ENCODE peak calls at places on chromosomes 6 and 20, in eight cellular contexts. One of them, this sample, is unnamed.

GRCh38 chr6:167898673-167899311 is 72.1 kb downstream of the AFDN start:
- DNase-seq in iris pigment epithelial cell: peak
- DNase-seq in lung microvascular endothelial cell: peak
- DNase-seq in cardiac muscle cell: peak
- DNase-seq in CD4-positive, CD25-positive, alpha-beta regulatory T cell: no peak
- DNase-seq in AG20443: peak
- DNase-seq in left cardiac atrium: no peak
- DNase-seq in A549: peak
- DNase-seq in this sample: peak

GRCh38 chr20:36800410-36800809 is 26.8 kb upstream of the DSN1 start:
- DNase-seq in left cardiac atrium: no peak
- DNase-seq in iris pigment epithelial cell: no peak
- DNase-seq in lung microvascular endothelial cell: no peak
- DNase-seq in A549: no peak
- DNase-seq in CD4-positive, CD25-positive, alpha-beta regulatory T cell: no peak
- DNase-seq in cardiac muscle cell: no peak
- DNase-seq in AG20443: no peak
- DNase-seq in this sample: no peak

GRCh38 chr6:69774740-69775350 is 22.0 kb downstream of the LMBRD1 start:
- DNase-seq in cardiac muscle cell: no peak
- DNase-seq in iris pigment epithelial cell: no peak
- DNase-seq in A549: no peak
- DNase-seq in AG20443: no peak
- DNase-seq in CD4-positive, CD25-positive, alpha-beta regulatory T cell: no peak
- DNase-seq in left cardiac atrium: no peak
- DNase-seq in lung microvascular endothelial cell: no peak
- DNase-seq in this sample: no peak

GRCh38 chr6:74368746-74369145 is 672.7 kb downstream of the CD109 start:
- DNase-seq in cardiac muscle cell: no peak
- DNase-seq in AG20443: no peak
- DNase-seq in A549: no peak
- DNase-seq in iris pigment epithelial cell: peak
- DNase-seq in left cardiac atrium: no peak
- DNase-seq in lung microvascular endothelial cell: no peak
- DNase-seq in CD4-positive, CD25-positive, alpha-beta regulatory T cell: no peak
- DNase-seq in this sample: no peak

GRCh38 chr20:23349338-23350006 is 1.1 kb upstream of the NXT1 start:
- DNase-seq in cardiac muscle cell: peak
- DNase-seq in AG20443: no peak
- DNase-seq in lung microvascular endothelial cell: no peak
- DNase-seq in A549: peak
- DNase-seq in left cardiac atrium: no peak
- DNase-seq in CD4-positive, CD25-positive, alpha-beta regulatory T cell: no peak
- DNase-seq in iris pigment epithelial cell: no peak
- DNase-seq in this sample: no peak

GRCh38 chr20:36336204-36336603 is 30.1 kb downstream of the DLGAP4 start:
- DNase-seq in left cardiac atrium: no peak
- DNase-seq in cardiac muscle cell: no peak
- DNase-seq in iris pigment epithelial cell: no peak
- DNase-seq in lung microvascular endothelial cell: no peak
- DNase-seq in AG20443: no peak
- DNase-seq in A549: no peak
- DNase-seq in CD4-positive, CD25-positive, alpha-beta regulatory T cell: no peak
- DNase-seq in this sample: no peak

GRCh38 chr6:328924-329323 is 36.6 kb downstream of the DUSP22 start:
- DNase-seq in lung microvascular endothelial cell: no peak
- DNase-seq in A549: no peak
- DNase-seq in iris pigment epithelial cell: no peak
- DNase-seq in CD4-positive, CD25-positive, alpha-beta regulatory T cell: no peak
- DNase-seq in left cardiac atrium: no peak
- DNase-seq in cardiac muscle cell: no peak
- DNase-seq in AG20443: no peak
- DNase-seq in this sample: peak

GRCh38 chr6:26568601-26569432 is 27.9 kb upstream of the ABT1 start:
- DNase-seq in CD4-positive, CD25-positive, alpha-beta regulatory T cell: peak
- DNase-seq in AG20443: peak
- DNase-seq in A549: no peak
- DNase-seq in lung microvascular endothelial cell: peak
- DNase-seq in left cardiac atrium: peak
- DNase-seq in cardiac muscle cell: peak
- DNase-seq in iris pigment epithelial cell: peak
- DNase-seq in this sample: peak

GRCh38 chr20:50220894-50221266 is 30.2 kb downstream of the CEBPB start:
- DNase-seq in CD4-positive, CD25-positive, alpha-beta regulatory T cell: no peak
- DNase-seq in left cardiac atrium: no peak
- DNase-seq in lung microvascular endothelial cell: no peak
- DNase-seq in A549: no peak
- DNase-seq in iris pigment epithelial cell: no peak
- DNase-seq in cardiac muscle cell: no peak
- DNase-seq in AG20443: no peak
- DNase-seq in this sample: no peak

GRCh38 chr6:151322570-151322969 is 68.8 kb downstream of the ZBTB2 start:
- DNase-seq in iris pigment epithelial cell: no peak
- DNase-seq in CD4-positive, CD25-positive, alpha-beta regulatory T cell: no peak
- DNase-seq in A549: no peak
- DNase-seq in cardiac muscle cell: no peak
- DNase-seq in lung microvascular endothelial cell: no peak
- DNase-seq in left cardiac atrium: no peak
- DNase-seq in AG20443: no peak
- DNase-seq in this sample: no peak

GRCh38 chr20:17652411-17652810 is 29.6 kb downstream of the RRBP1 start:
- DNase-seq in iris pigment epithelial cell: no peak
- DNase-seq in AG20443: no peak
- DNase-seq in left cardiac atrium: peak
- DNase-seq in CD4-positive, CD25-positive, alpha-beta regulatory T cell: no peak
- DNase-seq in A549: no peak
- DNase-seq in lung microvascular endothelial cell: no peak
- DNase-seq in cardiac muscle cell: no peak
- DNase-seq in this sample: no peak

GRCh38 chr6:79430913-79431312 is 106.3 kb downstream of the LCA5 start:
- DNase-seq in A549: no peak
- DNase-seq in iris pigment epithelial cell: no peak
- DNase-seq in CD4-positive, CD25-positive, alpha-beta regulatory T cell: no peak
- DNase-seq in left cardiac atrium: no peak
- DNase-seq in AG20443: no peak
- DNase-seq in lung microvascular endothelial cell: no peak
- DNase-seq in cardiac muscle cell: no peak
- DNase-seq in this sample: no peak

GRCh38 chr6:3696525-3696924 is 55.0 kb downstream of the PXDC1 start:
- DNase-seq in lung microvascular endothelial cell: no peak
- DNase-seq in CD4-positive, CD25-positive, alpha-beta regulatory T cell: no peak
- DNase-seq in iris pigment epithelial cell: peak
- DNase-seq in AG20443: peak
- DNase-seq in left cardiac atrium: no peak
- DNase-seq in A549: no peak
- DNase-seq in cardiac muscle cell: no peak
- DNase-seq in this sample: no peak

GRCh38 chr20:57985278-57985677 is 243.2 kb downstream of the ANKRD60 start:
- DNase-seq in cardiac muscle cell: no peak
- DNase-seq in CD4-positive, CD25-positive, alpha-beta regulatory T cell: no peak
- DNase-seq in A549: no peak
- DNase-seq in iris pigment epithelial cell: no peak
- DNase-seq in AG20443: no peak
- DNase-seq in left cardiac atrium: no peak
- DNase-seq in lung microvascular endothelial cell: no peak
- DNase-seq in this sample: no peak

GRCh38 chr20:1881240-1881835 is 13.9 kb upstream of the SIRPA start:
- DNase-seq in A549: no peak
- DNase-seq in iris pigment epithelial cell: no peak
- DNase-seq in left cardiac atrium: no peak
- DNase-seq in AG20443: no peak
- DNase-seq in lung microvascular endothelial cell: peak
- DNase-seq in CD4-positive, CD25-positive, alpha-beta regulatory T cell: no peak
- DNase-seq in cardiac muscle cell: no peak
- DNase-seq in this sample: no peak

GRCh38 chr6:51531623-51532022 is 555.8 kb downstream of the PKHD1 start:
- DNase-seq in CD4-positive, CD25-positive, alpha-beta regulatory T cell: no peak
- DNase-seq in lung microvascular endothelial cell: no peak
- DNase-seq in AG20443: no peak
- DNase-seq in cardiac muscle cell: no peak
- DNase-seq in A549: no peak
- DNase-seq in left cardiac atrium: no peak
- DNase-seq in iris pigment epithelial cell: no peak
- DNase-seq in this sample: peak

GRCh38 chr20:23235173-23236027 is 115.2 kb upstream of the NXT1 start:
- DNase-seq in CD4-positive, CD25-positive, alpha-beta regulatory T cell: no peak
- DNase-seq in left cardiac atrium: peak
- DNase-seq in A549: peak
- DNase-seq in AG20443: peak
- DNase-seq in cardiac muscle cell: peak
- DNase-seq in lung microvascular endothelial cell: peak
- DNase-seq in iris pigment epithelial cell: peak
- DNase-seq in this sample: peak

GRCh38 chr20:42276718-42277117 is 658.5 kb upstream of the CHD6 start:
- DNase-seq in AG20443: no peak
- DNase-seq in cardiac muscle cell: no peak
- DNase-seq in left cardiac atrium: no peak
- DNase-seq in CD4-positive, CD25-positive, alpha-beta regulatory T cell: no peak
- DNase-seq in lung microvascular endothelial cell: no peak
- DNase-seq in iris pigment epithelial cell: no peak
- DNase-seq in A549: no peak
- DNase-seq in this sample: no peak

GRCh38 chr20:32509639-32510066 is 75.5 kb downstream of the NOL4L start:
- DNase-seq in left cardiac atrium: no peak
- DNase-seq in iris pigment epithelial cell: peak
- DNase-seq in cardiac muscle cell: no peak
- DNase-seq in A549: no peak
- DNase-seq in CD4-positive, CD25-positive, alpha-beta regulatory T cell: peak
- DNase-seq in lung microvascular endothelial cell: peak
- DNase-seq in AG20443: peak
- DNase-seq in this sample: peak

GRCh38 chr6:14274552-14275492 is 157.2 kb downstream of the CD83 start:
- DNase-seq in CD4-positive, CD25-positive, alpha-beta regulatory T cell: no peak
- DNase-seq in left cardiac atrium: no peak
- DNase-seq in cardiac muscle cell: no peak
- DNase-seq in lung microvascular endothelial cell: no peak
- DNase-seq in AG20443: no peak
- DNase-seq in A549: no peak
- DNase-seq in iris pigment epithelial cell: no peak
- DNase-seq in this sample: no peak

GRCh38 chr20:15831201-15831600 is 742.0 kb downstream of the KIF16B start:
- DNase-seq in A549: no peak
- DNase-seq in lung microvascular endothelial cell: no peak
- DNase-seq in AG20443: no peak
- DNase-seq in CD4-positive, CD25-positive, alpha-beta regulatory T cell: no peak
- DNase-seq in iris pigment epithelial cell: no peak
- DNase-seq in cardiac muscle cell: no peak
- DNase-seq in left cardiac atrium: no peak
- DNase-seq in this sample: no peak

GRCh38 chr20:48060841-48061720 is 275.8 kb upstream of the SULF2 start:
- DNase-seq in lung microvascular endothelial cell: no peak
- DNase-seq in A549: no peak
- DNase-seq in AG20443: no peak
- DNase-seq in left cardiac atrium: no peak
- DNase-seq in CD4-positive, CD25-positive, alpha-beta regulatory T cell: no peak
- DNase-seq in iris pigment epithelial cell: no peak
- DNase-seq in cardiac muscle cell: no peak
- DNase-seq in this sample: no peak

GRCh38 chr6:121354764-121355163 is 20.5 kb upstream of the TBC1D32 start:
- DNase-seq in iris pigment epithelial cell: peak
- DNase-seq in A549: no peak
- DNase-seq in cardiac muscle cell: no peak
- DNase-seq in left cardiac atrium: no peak
- DNase-seq in CD4-positive, CD25-positive, alpha-beta regulatory T cell: no peak
- DNase-seq in lung microvascular endothelial cell: peak
- DNase-seq in AG20443: no peak
- DNase-seq in this sample: no peak

GRCh38 chr6:95577317-95578105 is at the start of gene MANEA:
- DNase-seq in A549: peak
- DNase-seq in AG20443: peak
- DNase-seq in cardiac muscle cell: peak
- DNase-seq in left cardiac atrium: peak
- DNase-seq in iris pigment epithelial cell: peak
- DNase-seq in lung microvascular endothelial cell: peak
- DNase-seq in CD4-positive, CD25-positive, alpha-beta regulatory T cell: peak
- DNase-seq in this sample: peak

GRCh38 chr20:41862476-41862875 is 244.3 kb upstream of the CHD6 start:
- DNase-seq in lung microvascular endothelial cell: no peak
- DNase-seq in cardiac muscle cell: no peak
- DNase-seq in CD4-positive, CD25-positive, alpha-beta regulatory T cell: no peak
- DNase-seq in iris pigment epithelial cell: no peak
- DNase-seq in A549: no peak
- DNase-seq in left cardiac atrium: no peak
- DNase-seq in AG20443: no peak
- DNase-seq in this sample: no peak

GRCh38 chr20:49880177-49880576 is 35.2 kb downstream of the SPATA2 start:
- DNase-seq in AG20443: no peak
- DNase-seq in CD4-positive, CD25-positive, alpha-beta regulatory T cell: no peak
- DNase-seq in lung microvascular endothelial cell: no peak
- DNase-seq in cardiac muscle cell: no peak
- DNase-seq in iris pigment epithelial cell: peak
- DNase-seq in left cardiac atrium: no peak
- DNase-seq in A549: no peak
- DNase-seq in this sample: no peak

GRCh38 chr20:11777861-11778570 is 139.7 kb upstream of the BTBD3 start:
- DNase-seq in left cardiac atrium: no peak
- DNase-seq in CD4-positive, CD25-positive, alpha-beta regulatory T cell: no peak
- DNase-seq in cardiac muscle cell: no peak
- DNase-seq in lung microvascular endothelial cell: peak
- DNase-seq in A549: no peak
- DNase-seq in AG20443: peak
- DNase-seq in iris pigment epithelial cell: peak
- DNase-seq in this sample: no peak

GRCh38 chr20:25695532-25696383 is 895 bp downstream of the ZNF337 start:
- DNase-seq in cardiac muscle cell: no peak
- DNase-seq in AG20443: peak
- DNase-seq in CD4-positive, CD25-positive, alpha-beta regulatory T cell: no peak
- DNase-seq in A549: no peak
- DNase-seq in iris pigment epithelial cell: peak
- DNase-seq in left cardiac atrium: no peak
- DNase-seq in lung microvascular endothelial cell: peak
- DNase-seq in this sample: no peak

GRCh38 chr6:50610562-50610961 is 102.8 kb upstream of the TFAP2D start:
- DNase-seq in iris pigment epithelial cell: peak
- DNase-seq in AG20443: no peak
- DNase-seq in left cardiac atrium: no peak
- DNase-seq in A549: no peak
- DNase-seq in lung microvascular endothelial cell: peak
- DNase-seq in cardiac muscle cell: no peak
- DNase-seq in CD4-positive, CD25-positive, alpha-beta regulatory T cell: no peak
- DNase-seq in this sample: no peak

GRCh38 chr6:22147983-22148797 is 148.6 kb downstream of the PRL start:
- DNase-seq in left cardiac atrium: peak
- DNase-seq in A549: no peak
- DNase-seq in iris pigment epithelial cell: peak
- DNase-seq in cardiac muscle cell: peak
- DNase-seq in AG20443: peak
- DNase-seq in CD4-positive, CD25-positive, alpha-beta regulatory T cell: no peak
- DNase-seq in lung microvascular endothelial cell: peak
- DNase-seq in this sample: no peak

GRCh38 chr6:89290401-89291155 is 24.5 kb downstream of the GABRR2 start:
- DNase-seq in AG20443: no peak
- DNase-seq in iris pigment epithelial cell: no peak
- DNase-seq in cardiac muscle cell: no peak
- DNase-seq in lung microvascular endothelial cell: no peak
- DNase-seq in left cardiac atrium: no peak
- DNase-seq in A549: no peak
- DNase-seq in CD4-positive, CD25-positive, alpha-beta regulatory T cell: no peak
- DNase-seq in this sample: no peak

GRCh38 chr6:64505312-64505711 is 869.7 kb downstream of the PHF3 start:
- DNase-seq in A549: no peak
- DNase-seq in cardiac muscle cell: peak
- DNase-seq in AG20443: no peak
- DNase-seq in left cardiac atrium: no peak
- DNase-seq in CD4-positive, CD25-positive, alpha-beta regulatory T cell: no peak
- DNase-seq in lung microvascular endothelial cell: no peak
- DNase-seq in iris pigment epithelial cell: no peak
- DNase-seq in this sample: no peak

GRCh38 chr6:39361657-39362486 is 39.4 kb upstream of the KCNK16 start:
- DNase-seq in iris pigment epithelial cell: peak
- DNase-seq in CD4-positive, CD25-positive, alpha-beta regulatory T cell: no peak
- DNase-seq in A549: peak
- DNase-seq in left cardiac atrium: peak
- DNase-seq in AG20443: peak
- DNase-seq in lung microvascular endothelial cell: peak
- DNase-seq in cardiac muscle cell: peak
- DNase-seq in this sample: peak

GRCh38 chr6:21402368-21402767 is 191.2 kb upstream of the SOX4 start:
- DNase-seq in iris pigment epithelial cell: peak
- DNase-seq in A549: no peak
- DNase-seq in lung microvascular endothelial cell: no peak
- DNase-seq in left cardiac atrium: no peak
- DNase-seq in AG20443: peak
- DNase-seq in CD4-positive, CD25-positive, alpha-beta regulatory T cell: no peak
- DNase-seq in cardiac muscle cell: no peak
- DNase-seq in this sample: no peak

This sample was measured in MM.1S.